ENCODE peak calls at places on chromosomes 11 and 22, in seven cellular contexts. One of them, this sample, is unnamed.

GRCh38 chr22:32552540-32552939 is 77.9 kb downstream of the FBXO7 start:
- DNase-seq in IMR-90: no peak
- DNase-seq in right lobe of liver: no peak
- DNase-seq in heart left ventricle: no peak
- DNase-seq in psoas muscle: no peak
- DNase-seq in ovary: no peak
- DNase-seq in colonic mucosa: no peak
- DNase-seq in this sample: no peak

GRCh38 chr22:19046287-19046686 is 75.9 kb downstream of the DGCR2 start:
- DNase-seq in IMR-90: no peak
- DNase-seq in right lobe of liver: no peak
- DNase-seq in heart left ventricle: no peak
- DNase-seq in psoas muscle: no peak
- DNase-seq in ovary: no peak
- DNase-seq in colonic mucosa: no peak
- DNase-seq in this sample: no peak

GRCh38 chr11:20599424-20600346 is at the start of gene SLC6A5:
- DNase-seq in IMR-90: peak; percentile 19
- DNase-seq in right lobe of liver: peak; percentile 42
- DNase-seq in heart left ventricle: no peak
- DNase-seq in psoas muscle: peak; percentile 35
- DNase-seq in ovary: no peak
- DNase-seq in colonic mucosa: no peak
- DNase-seq in this sample: no peak

GRCh38 chr11:70488171-70488570 is 89.8 kb downstream of the CTTN start:
- DNase-seq in IMR-90: no peak
- DNase-seq in right lobe of liver: no peak
- DNase-seq in heart left ventricle: peak; percentile 7
- DNase-seq in psoas muscle: no peak
- DNase-seq in ovary: no peak
- DNase-seq in colonic mucosa: no peak
- DNase-seq in this sample: peak; percentile 14

GRCh38 chr11:67050139-67050538 is 6.5 kb upstream of the RHOD start:
- DNase-seq in IMR-90: no peak
- DNase-seq in right lobe of liver: no peak
- DNase-seq in heart left ventricle: no peak
- DNase-seq in psoas muscle: no peak
- DNase-seq in ovary: no peak
- DNase-seq in colonic mucosa: no peak
- DNase-seq in this sample: no peak

GRCh38 chr11:11757871-11758270 is 83.9 kb upstream of the USP47 start:
- DNase-seq in IMR-90: no peak
- DNase-seq in right lobe of liver: no peak
- DNase-seq in heart left ventricle: no peak
- DNase-seq in psoas muscle: no peak
- DNase-seq in ovary: no peak
- DNase-seq in colonic mucosa: no peak
- DNase-seq in this sample: no peak

GRCh38 chr22:32469799-32470212 is 4.8 kb upstream of the FBXO7 start:
- DNase-seq in IMR-90: peak; percentile 84
- DNase-seq in right lobe of liver: no peak
- DNase-seq in heart left ventricle: no peak
- DNase-seq in psoas muscle: no peak
- DNase-seq in ovary: no peak
- DNase-seq in colonic mucosa: no peak
- DNase-seq in this sample: no peak

GRCh38 chr22:24801906-24802504 is 4.0 kb upstream of the SGSM1 start:
- DNase-seq in IMR-90: no peak
- DNase-seq in right lobe of liver: no peak
- DNase-seq in heart left ventricle: no peak
- DNase-seq in psoas muscle: no peak
- DNase-seq in ovary: no peak
- DNase-seq in colonic mucosa: no peak
- DNase-seq in this sample: no peak

GRCh38 chr11:34161361-34161760 is 55.9 kb downstream of the NAT10 start:
- DNase-seq in IMR-90: no peak
- DNase-seq in right lobe of liver: no peak
- DNase-seq in heart left ventricle: no peak
- DNase-seq in psoas muscle: no peak
- DNase-seq in ovary: no peak
- DNase-seq in colonic mucosa: no peak
- DNase-seq in this sample: no peak

GRCh38 chr11:113373306-113373705 is 14.3 kb upstream of the ANKK1 start:
- DNase-seq in IMR-90: peak; percentile 64
- DNase-seq in right lobe of liver: no peak
- DNase-seq in heart left ventricle: no peak
- DNase-seq in psoas muscle: no peak
- DNase-seq in ovary: no peak
- DNase-seq in colonic mucosa: no peak
- DNase-seq in this sample: no peak

GRCh38 chr11:11293798-11294611 is 59.0 kb downstream of the CSNK2A3 start:
- DNase-seq in IMR-90: no peak
- DNase-seq in right lobe of liver: no peak
- DNase-seq in heart left ventricle: no peak
- DNase-seq in psoas muscle: no peak
- DNase-seq in ovary: no peak
- DNase-seq in colonic mucosa: no peak
- DNase-seq in this sample: no peak

GRCh38 chr11:18669211-18669593 is 29.4 kb upstream of the TMEM86A start:
- DNase-seq in IMR-90: no peak
- DNase-seq in right lobe of liver: peak; percentile 22
- DNase-seq in heart left ventricle: no peak
- DNase-seq in psoas muscle: no peak
- DNase-seq in ovary: no peak
- DNase-seq in colonic mucosa: no peak
- DNase-seq in this sample: no peak

GRCh38 chr22:48737461-48738203 is 1090.0 kb downstream of the BRD1 start:
- DNase-seq in IMR-90: no peak
- DNase-seq in right lobe of liver: no peak
- DNase-seq in heart left ventricle: peak; percentile 48
- DNase-seq in psoas muscle: no peak
- DNase-seq in ovary: no peak
- DNase-seq in colonic mucosa: no peak
- DNase-seq in this sample: peak; percentile 38

GRCh38 chr11:28963189-28963588 is 855.0 kb downstream of the METTL15 start:
- DNase-seq in IMR-90: peak; percentile 83
- DNase-seq in right lobe of liver: no peak
- DNase-seq in heart left ventricle: no peak
- DNase-seq in psoas muscle: no peak
- DNase-seq in ovary: no peak
- DNase-seq in colonic mucosa: no peak
- DNase-seq in this sample: no peak

GRCh38 chr11:62694455-62695167 is 5.3 kb upstream of the LRRN4CL start:
- DNase-seq in IMR-90: peak; percentile 82
- DNase-seq in right lobe of liver: peak; percentile 77
- DNase-seq in heart left ventricle: peak; percentile 83
- DNase-seq in psoas muscle: peak; percentile 86
- DNase-seq in ovary: peak; percentile 76
- DNase-seq in colonic mucosa: peak; percentile 84
- DNase-seq in this sample: peak; percentile 91

GRCh38 chr11:35030716-35031213 is 108.2 kb upstream of the CD44 start:
- DNase-seq in IMR-90: peak; percentile 98
- DNase-seq in right lobe of liver: no peak
- DNase-seq in heart left ventricle: peak; percentile 68
- DNase-seq in psoas muscle: peak; percentile 76
- DNase-seq in ovary: no peak
- DNase-seq in colonic mucosa: no peak
- DNase-seq in this sample: peak; percentile 61

GRCh38 chr11:65468874-65469333 is 29.9 kb upstream of the MALAT1 start:
- DNase-seq in IMR-90: no peak
- DNase-seq in right lobe of liver: peak; percentile 77
- DNase-seq in heart left ventricle: peak; percentile 85
- DNase-seq in psoas muscle: peak; percentile 58
- DNase-seq in ovary: peak; percentile 58
- DNase-seq in colonic mucosa: peak; percentile 93
- DNase-seq in this sample: peak; percentile 92

GRCh38 chr11:134556186-134556585 is 144.1 kb upstream of the B3GAT1 start:
- DNase-seq in IMR-90: no peak
- DNase-seq in right lobe of liver: no peak
- DNase-seq in heart left ventricle: no peak
- DNase-seq in psoas muscle: no peak
- DNase-seq in ovary: no peak
- DNase-seq in colonic mucosa: no peak
- DNase-seq in this sample: no peak

GRCh38 chr11:27367881-27368280 is 4.9 kb upstream of the CCDC34 start:
- DNase-seq in IMR-90: no peak
- DNase-seq in right lobe of liver: no peak
- DNase-seq in heart left ventricle: no peak
- DNase-seq in psoas muscle: no peak
- DNase-seq in ovary: no peak
- DNase-seq in colonic mucosa: no peak
- DNase-seq in this sample: no peak

GRCh38 chr22:44678980-44679647 is 22.9 kb upstream of the PRR5 start:
- DNase-seq in IMR-90: no peak
- DNase-seq in right lobe of liver: no peak
- DNase-seq in heart left ventricle: no peak
- DNase-seq in psoas muscle: no peak
- DNase-seq in ovary: no peak
- DNase-seq in colonic mucosa: no peak
- DNase-seq in this sample: no peak

GRCh38 chr11:6481924-6482275 is 599 bp downstream of the TIMM10B start:
- DNase-seq in IMR-90: no peak
- DNase-seq in right lobe of liver: no peak
- DNase-seq in heart left ventricle: peak; percentile 66
- DNase-seq in psoas muscle: no peak
- DNase-seq in ovary: no peak
- DNase-seq in colonic mucosa: no peak
- DNase-seq in this sample: no peak

GRCh38 chr22:31343235-31344191 is 2.6 kb downstream of the PATZ1 start:
- DNase-seq in IMR-90: peak; percentile 26
- DNase-seq in right lobe of liver: peak; percentile 31
- DNase-seq in heart left ventricle: peak; percentile 12
- DNase-seq in psoas muscle: no peak
- DNase-seq in ovary: peak; percentile 61
- DNase-seq in colonic mucosa: peak; percentile 80
- DNase-seq in this sample: peak; percentile 83

GRCh38 chr11:74235121-74235520 is 64.0 kb downstream of the PPME1 start:
- DNase-seq in IMR-90: no peak
- DNase-seq in right lobe of liver: no peak
- DNase-seq in heart left ventricle: no peak
- DNase-seq in psoas muscle: no peak
- DNase-seq in ovary: no peak
- DNase-seq in colonic mucosa: no peak
- DNase-seq in this sample: no peak

GRCh38 chr11:91783173-91783572 is 441.4 kb upstream of the FAT3 start:
- DNase-seq in IMR-90: no peak
- DNase-seq in right lobe of liver: no peak
- DNase-seq in heart left ventricle: no peak
- DNase-seq in psoas muscle: no peak
- DNase-seq in ovary: no peak
- DNase-seq in colonic mucosa: no peak
- DNase-seq in this sample: no peak

GRCh38 chr11:32297629-32298028 is 137.7 kb downstream of the WT1 start:
- DNase-seq in IMR-90: peak; percentile 36
- DNase-seq in right lobe of liver: no peak
- DNase-seq in heart left ventricle: no peak
- DNase-seq in psoas muscle: no peak
- DNase-seq in ovary: no peak
- DNase-seq in colonic mucosa: no peak
- DNase-seq in this sample: no peak
- TF ChIP-seq CTCF in IMR-90: peak; percentile 41
- TF ChIP-seq CTCF in right lobe of liver: peak; percentile 7
- TF ChIP-seq CTCF in heart left ventricle: peak; percentile 25
- TF ChIP-seq CTCF in psoas muscle: no peak
- TF ChIP-seq CTCF in ovary: peak; percentile 19
- TF ChIP-seq CTCF in colonic mucosa: no peak
- TF ChIP-seq CTCF in this sample: no peak

DNA sequence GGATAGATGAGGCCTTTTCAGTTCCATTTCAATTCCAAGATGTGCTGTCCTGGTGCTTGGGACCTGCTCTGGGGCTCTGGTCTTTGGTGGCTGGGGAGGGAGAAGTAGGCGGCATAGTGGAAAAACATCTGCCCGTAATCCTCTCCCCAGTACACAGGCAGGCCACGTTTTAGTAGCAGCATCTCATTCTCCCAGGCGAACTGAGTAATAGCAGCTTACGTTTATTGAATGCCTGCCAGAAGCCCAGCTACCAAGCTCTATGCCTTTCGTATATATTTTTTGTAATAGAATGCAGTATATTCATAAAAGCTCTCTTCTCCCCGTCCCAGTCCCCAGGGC is 11.4 kb downstream of the ACO2 start:
- DNase-seq in IMR-90: peak; percentile 92
- DNase-seq in right lobe of liver: no peak
- DNase-seq in heart left ventricle: no peak
- DNase-seq in psoas muscle: no peak
- DNase-seq in ovary: no peak
- DNase-seq in colonic mucosa: no peak
- DNase-seq in this sample: no peak
- H3K4me1 ChIP-seq in IMR-90: peaks cover 37% of the 10 kb centered on the region
- H3K4me1 ChIP-seq in right lobe of liver: peaks cover 9% of the 10 kb centered on the region
- H3K4me1 ChIP-seq in heart left ventricle: peaks cover 65% of the 10 kb centered on the region
- H3K4me1 ChIP-seq in psoas muscle: peaks cover 80% of the 10 kb centered on the region
- H3K4me1 ChIP-seq in ovary: peaks cover 5% of the 10 kb centered on the region
- H3K4me1 ChIP-seq in colonic mucosa: peaks cover 11% of the 10 kb centered on the region
- H3K4me1 ChIP-seq in this sample: peaks cover 32% of the 10 kb centered on the region

DNA sequence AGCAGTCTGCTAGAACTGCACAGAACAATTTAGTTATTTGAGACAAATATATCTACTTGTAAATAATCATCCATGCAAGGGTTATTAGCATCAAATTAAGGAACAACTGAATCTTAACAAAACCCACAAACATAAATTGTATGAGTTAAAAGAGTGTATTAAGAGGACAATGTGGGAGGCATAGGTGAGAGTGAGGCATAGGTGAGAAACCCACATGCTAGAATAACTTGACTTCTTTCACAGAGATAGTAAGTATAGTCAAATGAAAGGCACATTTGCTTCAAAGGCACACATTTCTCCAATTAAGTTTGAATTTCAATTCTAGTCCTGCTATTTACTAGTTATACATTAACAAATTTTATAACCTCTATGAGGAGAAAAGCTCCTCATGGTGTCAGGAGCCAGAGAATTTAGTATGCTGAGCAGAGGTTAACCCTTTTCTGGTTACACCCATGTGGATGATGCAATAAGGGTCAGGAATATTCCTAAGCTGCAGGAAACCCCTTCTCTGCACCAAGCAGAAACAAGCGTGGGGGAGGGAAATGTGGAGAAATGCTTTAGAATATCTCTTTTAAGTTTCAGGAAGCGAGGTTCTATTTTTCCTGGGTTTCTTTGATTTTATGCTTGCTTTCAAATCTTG is 264.2 kb downstream of the GRM5 start:
- DNase-seq in IMR-90: no peak
- DNase-seq in right lobe of liver: no peak
- DNase-seq in heart left ventricle: no peak
- DNase-seq in psoas muscle: no peak
- DNase-seq in ovary: no peak
- DNase-seq in colonic mucosa: peak; percentile 23
- DNase-seq in this sample: no peak
- H3K4me3 ChIP-seq in IMR-90: no peak overlapping the region
- H3K4me3 ChIP-seq in right lobe of liver: no peak overlapping the region
- H3K4me3 ChIP-seq in heart left ventricle: no peak overlapping the region
- H3K4me3 ChIP-seq in psoas muscle: no peak overlapping the region
- H3K4me3 ChIP-seq in ovary: no peak overlapping the region
- H3K4me3 ChIP-seq in colonic mucosa: no peak overlapping the region
- H3K4me3 ChIP-seq in this sample: no peak overlapping the region

DNA sequence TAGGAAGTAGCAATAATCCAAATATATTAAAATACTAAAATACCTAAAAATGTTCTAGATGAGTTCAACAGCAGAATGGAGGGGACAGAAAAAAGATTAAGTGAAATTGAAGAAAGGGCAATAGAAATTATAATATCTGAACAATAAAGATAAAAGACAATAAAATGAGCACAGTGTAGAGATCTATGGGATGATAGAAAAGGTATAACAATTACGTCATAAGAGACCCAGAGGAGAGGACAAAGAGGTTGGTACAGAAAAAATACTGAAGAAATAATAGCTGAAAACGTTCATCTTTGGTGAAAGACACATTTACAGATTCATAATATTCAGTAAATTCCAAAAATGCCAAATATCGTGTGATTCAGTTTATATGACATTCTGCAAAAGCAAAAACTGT is 143.4 kb downstream of the TMEM135 start:
- DNase-seq in IMR-90: no peak
- DNase-seq in right lobe of liver: no peak
- DNase-seq in heart left ventricle: no peak
- DNase-seq in psoas muscle: no peak
- DNase-seq in ovary: no peak
- DNase-seq in colonic mucosa: no peak
- DNase-seq in this sample: no peak
- TF ChIP-seq CTCF in IMR-90: no peak
- TF ChIP-seq CTCF in right lobe of liver: no peak
- TF ChIP-seq CTCF in heart left ventricle: no peak
- TF ChIP-seq CTCF in psoas muscle: no peak
- TF ChIP-seq CTCF in ovary: no peak
- TF ChIP-seq CTCF in colonic mucosa: no peak
- TF ChIP-seq CTCF in this sample: no peak